ENCODE peak calls at places on chromosomes 1 and 21, in ten cellular contexts. One of them, this sample, is unnamed.

GRCh38 chr1:65059930-65060538 is 88.0 kb upstream of the AK4 start:
- DNase-seq in upper lobe of left lung: no peak
- DNase-seq in ovary: no peak
- DNase-seq in GM12878: no peak
- DNase-seq in A549: peak; percentile 15
- DNase-seq in stomach: no peak
- DNase-seq in SK-N-SH: peak; percentile 56
- DNase-seq in suprapubic skin: no peak
- DNase-seq in H1: no peak
- DNase-seq in esophagus muscularis mucosa: no peak
- DNase-seq in this sample: no peak

GRCh38 chr1:198125995-198126758 is 30.6 kb upstream of the NEK7 start:
- DNase-seq in upper lobe of left lung: no peak
- DNase-seq in ovary: no peak
- DNase-seq in GM12878: no peak
- DNase-seq in A549: peak; percentile 25
- DNase-seq in stomach: no peak
- DNase-seq in SK-N-SH: no peak
- DNase-seq in suprapubic skin: no peak
- DNase-seq in H1: no peak
- DNase-seq in esophagus muscularis mucosa: no peak
- DNase-seq in this sample: no peak

GRCh38 chr1:229305402-229305801 is 34.5 kb downstream of the RAB4A start:
- DNase-seq in upper lobe of left lung: no peak
- DNase-seq in ovary: no peak
- DNase-seq in GM12878: no peak
- DNase-seq in A549: no peak
- DNase-seq in stomach: no peak
- DNase-seq in SK-N-SH: no peak
- DNase-seq in suprapubic skin: no peak
- DNase-seq in H1: no peak
- DNase-seq in esophagus muscularis mucosa: no peak
- DNase-seq in this sample: no peak

GRCh38 chr1:116945421-116945820 is 35.7 kb downstream of the PTGFRN start:
- DNase-seq in upper lobe of left lung: no peak
- DNase-seq in ovary: no peak
- DNase-seq in GM12878: no peak
- DNase-seq in A549: no peak
- DNase-seq in stomach: no peak
- DNase-seq in SK-N-SH: no peak
- DNase-seq in suprapubic skin: no peak
- DNase-seq in H1: no peak
- DNase-seq in esophagus muscularis mucosa: no peak
- DNase-seq in this sample: no peak

GRCh38 chr1:204348722-204349121 is 11.0 kb downstream of the PLEKHA6 start:
- DNase-seq in upper lobe of left lung: no peak
- DNase-seq in ovary: peak; percentile 86
- DNase-seq in GM12878: no peak
- DNase-seq in A549: no peak
- DNase-seq in stomach: peak; percentile 54
- DNase-seq in SK-N-SH: peak; percentile 80
- DNase-seq in suprapubic skin: no peak
- DNase-seq in H1: no peak
- DNase-seq in esophagus muscularis mucosa: no peak
- DNase-seq in this sample: peak; percentile 20

GRCh38 chr21:45421071-45421845 is 16.3 kb downstream of the COL18A1 start:
- DNase-seq in upper lobe of left lung: peak; percentile 56
- DNase-seq in ovary: peak; percentile 53
- DNase-seq in GM12878: no peak
- DNase-seq in A549: no peak
- DNase-seq in stomach: peak; percentile 86
- DNase-seq in SK-N-SH: peak; percentile 52
- DNase-seq in suprapubic skin: no peak
- DNase-seq in H1: no peak
- DNase-seq in esophagus muscularis mucosa: no peak
- DNase-seq in this sample: no peak

GRCh38 chr1:58870298-58870676 is 86.4 kb upstream of the JUN start:
- DNase-seq in upper lobe of left lung: no peak
- DNase-seq in ovary: no peak
- DNase-seq in GM12878: no peak
- DNase-seq in A549: no peak
- DNase-seq in stomach: peak; percentile 84
- DNase-seq in SK-N-SH: no peak
- DNase-seq in suprapubic skin: no peak
- DNase-seq in H1: no peak
- DNase-seq in esophagus muscularis mucosa: no peak
- DNase-seq in this sample: no peak

GRCh38 chr1:218164111-218164929 is 120.8 kb upstream of the RRP15 start:
- DNase-seq in upper lobe of left lung: peak; percentile 84
- DNase-seq in ovary: no peak
- DNase-seq in GM12878: no peak
- DNase-seq in A549: peak; percentile 13
- DNase-seq in stomach: no peak
- DNase-seq in SK-N-SH: peak; percentile 76
- DNase-seq in suprapubic skin: no peak
- DNase-seq in H1: peak; percentile 43
- DNase-seq in esophagus muscularis mucosa: no peak
- DNase-seq in this sample: no peak

GRCh38 chr1:202113690-202114300 is 8.9 kb upstream of the GPR37L1 start:
- DNase-seq in upper lobe of left lung: no peak
- DNase-seq in ovary: no peak
- DNase-seq in GM12878: no peak
- DNase-seq in A549: no peak
- DNase-seq in stomach: no peak
- DNase-seq in SK-N-SH: no peak
- DNase-seq in suprapubic skin: no peak
- DNase-seq in H1: no peak
- DNase-seq in esophagus muscularis mucosa: no peak
- DNase-seq in this sample: no peak

GRCh38 chr1:78491311-78492071 is 717 bp downstream of the PTGFR start:
- DNase-seq in upper lobe of left lung: peak; percentile 59
- DNase-seq in ovary: peak; percentile 46
- DNase-seq in GM12878: no peak
- DNase-seq in A549: no peak
- DNase-seq in stomach: no peak
- DNase-seq in SK-N-SH: peak; percentile 57
- DNase-seq in suprapubic skin: peak; percentile 74
- DNase-seq in H1: no peak
- DNase-seq in esophagus muscularis mucosa: no peak
- DNase-seq in this sample: peak; percentile 41

GRCh38 chr1:241533375-241534115 is 1.4 kb downstream of the KMO start:
- DNase-seq in upper lobe of left lung: no peak
- DNase-seq in ovary: no peak
- DNase-seq in GM12878: no peak
- DNase-seq in A549: no peak
- DNase-seq in stomach: no peak
- DNase-seq in SK-N-SH: no peak
- DNase-seq in suprapubic skin: no peak
- DNase-seq in H1: no peak
- DNase-seq in esophagus muscularis mucosa: no peak
- DNase-seq in this sample: no peak

GRCh38 chr1:1529321-1529720 is 11.1 kb downstream of the TMEM240 start:
- DNase-seq in upper lobe of left lung: peak; percentile 72
- DNase-seq in ovary: no peak
- DNase-seq in GM12878: no peak
- DNase-seq in A549: no peak
- DNase-seq in stomach: no peak
- DNase-seq in SK-N-SH: peak; percentile 16
- DNase-seq in suprapubic skin: no peak
- DNase-seq in H1: no peak
- DNase-seq in esophagus muscularis mucosa: no peak
- DNase-seq in this sample: no peak
- TF ChIP-seq EP300 in upper lobe of left lung: no peak
- TF ChIP-seq EP300 in ovary: no peak
- TF ChIP-seq EP300 in GM12878: no peak
- TF ChIP-seq EP300 in A549: no peak
- TF ChIP-seq EP300 in stomach: no peak
- TF ChIP-seq EP300 in SK-N-SH: no peak
- TF ChIP-seq EP300 in suprapubic skin: no peak
- TF ChIP-seq EP300 in H1: no peak
- TF ChIP-seq EP300 in esophagus muscularis mucosa: no peak
- TF ChIP-seq EP300 in this sample: no peak

GRCh38 chr1:81231729-81232038 is 569.0 kb upstream of the ADGRL2 start:
- DNase-seq in upper lobe of left lung: no peak
- DNase-seq in ovary: no peak
- DNase-seq in GM12878: no peak
- DNase-seq in A549: no peak
- DNase-seq in stomach: no peak
- DNase-seq in SK-N-SH: peak; percentile 36
- DNase-seq in suprapubic skin: no peak
- DNase-seq in H1: no peak
- DNase-seq in esophagus muscularis mucosa: no peak
- DNase-seq in this sample: no peak
- H3K4me3 ChIP-seq in upper lobe of left lung: no peak overlapping the region
- H3K4me3 ChIP-seq in ovary: no peak overlapping the region
- H3K4me3 ChIP-seq in GM12878: no peak overlapping the region
- H3K4me3 ChIP-seq in A549: no peak overlapping the region
- H3K4me3 ChIP-seq in stomach: no peak overlapping the region
- H3K4me3 ChIP-seq in SK-N-SH: peak overlapping the region; percentile 21
- H3K4me3 ChIP-seq in suprapubic skin: no peak overlapping the region
- H3K4me3 ChIP-seq in H1: no peak overlapping the region
- H3K4me3 ChIP-seq in esophagus muscularis mucosa: no peak overlapping the region
- H3K4me3 ChIP-seq in this sample: no peak overlapping the region

DNA sequence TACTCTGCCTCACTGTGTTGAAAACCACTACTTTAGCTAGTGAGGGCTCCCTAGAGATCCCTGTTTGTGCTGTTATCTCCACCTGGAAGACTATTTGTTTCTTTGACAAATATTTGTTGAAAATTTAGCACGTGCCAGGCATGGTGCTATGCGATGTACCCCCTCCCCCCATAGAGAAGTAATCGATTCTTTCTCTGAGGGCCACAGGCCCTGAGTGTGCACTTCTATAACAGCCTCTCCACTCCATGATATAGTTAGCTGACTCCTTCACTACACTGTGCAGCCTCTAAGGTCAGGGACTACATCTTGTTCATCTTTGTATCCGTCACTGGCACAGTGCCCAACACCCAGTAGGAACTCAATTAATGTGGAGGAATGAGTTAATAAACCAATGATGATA is 17.3 kb upstream of the RBM15 start:
- DNase-seq in upper lobe of left lung: no peak
- DNase-seq in ovary: no peak
- DNase-seq in GM12878: no peak
- DNase-seq in A549: no peak
- DNase-seq in stomach: no peak
- DNase-seq in SK-N-SH: no peak
- DNase-seq in suprapubic skin: no peak
- DNase-seq in H1: no peak
- DNase-seq in esophagus muscularis mucosa: no peak
- DNase-seq in this sample: no peak
- TF ChIP-seq EP300 in upper lobe of left lung: no peak
- TF ChIP-seq EP300 in ovary: no peak
- TF ChIP-seq EP300 in GM12878: no peak
- TF ChIP-seq EP300 in A549: no peak
- TF ChIP-seq EP300 in stomach: no peak
- TF ChIP-seq EP300 in SK-N-SH: no peak
- TF ChIP-seq EP300 in suprapubic skin: no peak
- TF ChIP-seq EP300 in H1: no peak
- TF ChIP-seq EP300 in esophagus muscularis mucosa: no peak
- TF ChIP-seq EP300 in this sample: no peak

DNA sequence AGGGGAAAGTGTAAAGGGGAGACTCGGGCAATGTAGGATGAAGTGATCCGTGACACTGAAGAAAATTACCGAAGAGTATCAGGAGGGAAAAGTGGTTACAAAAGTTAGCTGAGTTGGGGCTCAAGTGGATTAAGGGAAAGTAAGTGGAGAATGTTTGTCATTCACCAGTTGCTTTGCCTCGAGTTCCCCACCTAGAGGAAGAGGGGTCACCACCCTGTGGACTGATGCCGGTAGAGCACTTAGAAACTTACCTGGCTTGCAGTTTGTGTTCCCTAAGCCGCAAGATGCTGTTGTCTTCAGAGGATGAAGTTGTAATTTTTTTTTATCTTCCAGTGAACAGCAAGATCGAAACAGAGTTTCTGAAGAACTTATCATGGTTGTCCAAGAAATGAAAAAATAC is 1.0 kb downstream of the PER3 start:
- DNase-seq in upper lobe of left lung: no peak
- DNase-seq in ovary: no peak
- DNase-seq in GM12878: no peak
- DNase-seq in A549: no peak
- DNase-seq in stomach: no peak
- DNase-seq in SK-N-SH: no peak
- DNase-seq in suprapubic skin: no peak
- DNase-seq in H1: no peak
- DNase-seq in esophagus muscularis mucosa: no peak
- DNase-seq in this sample: no peak
- H3K4me3 ChIP-seq in upper lobe of left lung: peak overlapping the region; percentile 68
- H3K4me3 ChIP-seq in ovary: peak overlapping the region; percentile 62
- H3K4me3 ChIP-seq in GM12878: no peak overlapping the region
- H3K4me3 ChIP-seq in A549: no peak overlapping the region
- H3K4me3 ChIP-seq in stomach: peak overlapping the region; percentile 63
- H3K4me3 ChIP-seq in SK-N-SH: peak overlapping the region; percentile 41
- H3K4me3 ChIP-seq in suprapubic skin: peak overlapping the region; percentile 79
- H3K4me3 ChIP-seq in H1: no peak overlapping the region
- H3K4me3 ChIP-seq in esophagus muscularis mucosa: peak overlapping the region; percentile 83
- H3K4me3 ChIP-seq in this sample: peak overlapping the region; percentile 59

This sample was measured in tibial nerve.